ENCODE peak calls at places on chromosomes 2 and 18, in nine cellular contexts. Y is mucosa of descending colon, J is fibroblast of lung, T is lung, C is psoas muscle, U is BJ, L is HepG2, P is A673, G is pancreas. S is an unnamed sample. For H3K36me3, the result is how much of the 10 kb centered on the place peaks cover.

GRCh38 chr18:61587865-61588264 is 254.6 kb downstream of the CDH20 start:
- DNase-seq in L (no peak), Y (no peak), G (no peak), C (no peak), P (no peak), T (no peak), U (no peak), J (no peak), S (no peak)

GRCh38 chr2:224145751-224146355 is 106.8 kb upstream of the SERPINE2 start:
- DNase-seq in Y (peak), L (peak), T (no peak), J (peak), C (no peak), U (peak), G (no peak), P (peak), S (no peak)

GRCh38 chr2:233061007-233061590 is 957 bp downstream of the INPP5D start:
- DNase-seq in Y (no peak), P (no peak), J (no peak), L (no peak), G (no peak), U (no peak), T (no peak), C (no peak), S (no peak)

GRCh38 chr2:44932564-44933392 is 8.7 kb upstream of the SIX3 start:
- DNase-seq in Y (no peak), L (no peak), J (no peak), G (no peak), P (no peak), C (no peak), T (no peak), U (no peak), S (no peak)

GRCh38 chr2:220779918-220780317 is 792.2 kb downstream of the EPHA4 start:
- DNase-seq in Y (no peak), J (peak), G (no peak), L (no peak), U (peak), C (no peak), P (peak), T (no peak), S (no peak)

GRCh38 chr18:63454497-63454896 is 22.3 kb upstream of the SERPINB5 start:
- DNase-seq in Y (peak), G (no peak), C (no peak), L (no peak), U (peak), J (no peak), P (no peak), T (no peak), S (no peak)

GRCh38 chr2:28927878-28928277 is 33.4 kb downstream of the WDR43 start:
- DNase-seq in T (no peak), L (no peak), P (no peak), U (no peak), Y (no peak), J (no peak), C (no peak), G (no peak), S (no peak)

GRCh38 chr2:219632758-219633101 is 5.3 kb downstream of the SLC4A3 start:
- DNase-seq in Y (no peak), J (no peak), T (no peak), C (no peak), U (no peak), G (no peak), L (no peak), P (no peak), S (no peak)

GRCh38 chr2:173136614-173137013 is 61.0 kb downstream of the MAP3K20 start:
- DNase-seq in U (no peak), C (no peak), G (no peak), Y (no peak), P (peak), J (no peak), L (no peak), T (no peak), S (no peak)

GRCh38 chr2:67641709-67642397 is 244.7 kb downstream of the ETAA1 start:
- DNase-seq in Y (no peak), L (no peak), G (no peak), P (peak), T (no peak), C (no peak), J (peak), U (no peak), S (no peak)

GRCh38 chr2:211455225-211455841 is 898.9 kb downstream of the CPS1 start:
- DNase-seq in P (peak), G (peak), T (peak), J (peak), C (no peak), U (no peak), Y (peak), L (peak), S (no peak)

GRCh38 chr2:177164584-177165052 is 48.0 kb upstream of the HNRNPA3 start:
- DNase-seq in J (peak), P (peak), Y (peak), L (peak), G (peak), T (peak), U (peak), C (peak), S (peak)

GRCh38 chr18:70425236-70425635 is 136.4 kb downstream of the SOCS6 start:
- DNase-seq in T (no peak), L (no peak), Y (no peak), U (no peak), C (no peak), P (no peak), G (no peak), J (no peak), S (no peak)

GRCh38 chr2:134738150-134738865 is 19.5 kb upstream of the TMEM163 start:
- DNase-seq in P (no peak), G (no peak), C (no peak), T (no peak), L (no peak), J (no peak), Y (no peak), U (no peak), S (no peak)

GRCh38 chr2:151792589-151792988 is 35.6 kb downstream of the ARL5A start:
- DNase-seq in T (no peak), J (no peak), Y (no peak), U (no peak), C (no peak), G (no peak), P (no peak), L (peak), S (no peak)

GRCh38 chr18:78986018-78986481 is 6.4 kb downstream of the SALL3 start:
- DNase-seq in T (no peak), G (no peak), P (peak), L (peak), Y (peak), J (no peak), C (no peak), U (no peak), S (no peak)

GRCh38 chr2:174605687-174606086 is 8.1 kb upstream of the WIPF1 start:
- DNase-seq in L (no peak), C (no peak), G (no peak), J (peak), T (no peak), U (no peak), P (no peak), Y (no peak), S (no peak)

GRCh38 chr18:22342625-22343024 is 75.1 kb downstream of the CTAGE1 start:
- DNase-seq in L (no peak), Y (peak), T (peak), J (peak), C (no peak), G (no peak), P (peak), U (no peak), S (no peak)

GRCh38 chr18:66533693-66534092 is 70.2 kb downstream of the CDH19 start:
- DNase-seq in C (no peak), G (no peak), U (no peak), T (no peak), J (no peak), P (no peak), L (no peak), Y (no peak), S (no peak)

GRCh38 chr18:56992777-56993176 is 154.1 kb upstream of the BOD1L2 start:
- DNase-seq in P (no peak), G (no peak), U (no peak), C (no peak), L (no peak), Y (no peak), T (no peak), J (peak), S (no peak)

GRCh38 chr2:67260348-67261277 is 136.5 kb upstream of the ETAA1 start:
- DNase-seq in L (no peak), C (peak), P (no peak), U (peak), J (peak), Y (peak), T (peak), G (peak), S (peak)

GRCh38 chr2:27961997-27962396 is 71.5 kb downstream of the BABAM2 start:
- DNase-seq in U (no peak), T (no peak), C (no peak), Y (no peak), J (peak), P (no peak), L (no peak), G (no peak), S (no peak)

GRCh38 chr2:58852905-58853304 is 611.8 kb upstream of the FANCL start:
- DNase-seq in G (no peak), Y (no peak), T (no peak), C (no peak), U (no peak), P (no peak), L (no peak), J (no peak), S (no peak)

GRCh38 chr2:41963661-41964525 is 83.9 kb upstream of the PKDCC start:
- DNase-seq in C (peak), T (no peak), J (peak), P (no peak), U (no peak), G (peak), L (peak), Y (peak), S (no peak)

GRCh38 chr18:49811151-49811938 is 2.0 kb downstream of the ACAA2 start:
- DNase-seq in C (no peak), T (no peak), J (no peak), P (no peak), Y (no peak), G (no peak), U (no peak), L (no peak), S (no peak)

GRCh38 chr2:86038291-86039081 is 67.2 kb downstream of the POLR1A start:
- DNase-seq in L (no peak), Y (peak), P (no peak), G (no peak), U (no peak), J (peak), T (no peak), C (no peak), S (no peak)

GRCh38 chr2:86037795-86038192 is 67.9 kb downstream of the POLR1A start:
- DNase-seq in G (no peak), P (no peak), C (no peak), Y (no peak), T (no peak), J (no peak), U (no peak), L (no peak), S (no peak)

GRCh38 chr2:86039178-86039962 is 66.3 kb downstream of the POLR1A start:
- DNase-seq in Y (no peak), J (no peak), G (no peak), L (no peak), C (no peak), U (no peak), T (no peak), P (no peak), S (no peak)

GRCh38 chr2:86042256-86043168 is 63.2 kb downstream of the POLR1A start:
- DNase-seq in C (no peak), Y (no peak), L (no peak), P (no peak), T (no peak), J (no peak), U (no peak), G (no peak), S (no peak)

GRCh38 chr2:86039963-86040655 is 65.6 kb downstream of the POLR1A start:
- DNase-seq in U (no peak), T (no peak), L (no peak), G (no peak), J (no peak), C (no peak), Y (no peak), P (no peak), S (no peak)
- H3K36me3 ChIP-seq in U (under half), T (under half), L (half or more), G (under half), J (under half), C (under half), Y (under half), P (half or more), S (under half)

DNA sequence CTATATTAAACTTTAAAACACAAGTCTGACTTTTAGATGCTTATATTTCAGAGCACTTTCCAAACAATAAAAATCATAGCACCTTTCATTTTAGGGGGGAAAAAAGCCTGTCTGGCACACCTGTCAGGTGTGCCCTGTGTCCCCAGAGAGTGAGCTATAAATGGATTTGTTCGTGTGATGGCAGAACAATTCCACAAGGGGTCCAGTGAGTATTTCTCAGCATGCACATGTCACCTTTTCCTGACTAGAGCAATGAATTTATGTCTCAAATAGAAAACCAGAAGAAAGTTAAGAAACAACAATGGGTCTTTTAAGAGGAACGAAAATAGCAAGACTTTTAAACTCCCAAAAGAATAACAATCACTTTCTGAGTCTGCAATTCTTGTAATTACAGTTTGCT is 55.9 kb downstream of the ACVR1C start:
- DNase-seq in U (no peak), G (no peak), T (no peak), P (no peak), J (no peak), Y (no peak), C (no peak), L (peak), S (no peak)
- TF ChIP-seq CTCF in U (peak), G (peak), T (no peak), P (peak), J (no peak), Y (no peak), C (no peak), L (peak), S (no peak)

GRCh38 chr2:196275646-196276352 is 104.4 kb upstream of the STK17B start:
- DNase-seq in G (no peak), C (no peak), T (no peak), Y (no peak), P (peak), U (no peak), J (peak), L (no peak), S (no peak)

GRCh38 chr2:196277002-196277401 is 105.6 kb upstream of the STK17B start:
- DNase-seq in P (peak), Y (peak), L (no peak), U (no peak), T (no peak), C (no peak), J (peak), G (no peak), S (no peak)

GRCh38 chr2:196278491-196278911 is 107.1 kb upstream of the STK17B start:
- DNase-seq in C (peak), U (no peak), T (no peak), J (peak), L (no peak), P (no peak), G (no peak), Y (no peak), S (no peak)

GRCh38 chr2:196274387-196274809 is 103.0 kb upstream of the STK17B start:
- DNase-seq in P (peak), U (no peak), C (no peak), Y (peak), L (no peak), G (no peak), J (peak), T (no peak), S (no peak)

DNA sequence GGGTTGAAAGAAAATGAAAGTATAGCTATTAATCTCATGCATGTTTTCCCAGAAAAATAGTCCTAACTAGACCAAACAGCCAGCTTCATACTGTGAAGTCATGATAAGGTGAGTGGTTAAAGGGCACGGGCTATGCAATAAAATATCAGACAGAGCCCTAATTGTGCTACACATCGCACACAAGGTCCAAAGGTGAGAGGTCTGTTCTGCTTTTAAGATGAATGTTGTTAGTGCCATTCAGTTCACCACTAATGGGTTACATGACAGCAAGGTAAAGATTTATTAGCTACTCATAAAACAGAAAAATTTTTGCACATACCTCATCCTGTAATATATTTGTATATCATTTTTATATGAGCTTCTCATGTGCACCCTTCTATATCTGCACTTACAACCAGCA is 105.0 kb upstream of the STK17B start:
- DNase-seq in T (no peak), U (no peak), P (no peak), J (no peak), L (peak), C (no peak), Y (peak), G (no peak), S (no peak)
- H3K4me3 ChIP-seq in T (no peak), U (no peak), P (no peak), J (no peak), L (no peak), C (no peak), Y (no peak), G (no peak), S (no peak)

GRCh38 chr2:9400268-9401058 is 22.9 kb downstream of the ITGB1BP1 start:
- DNase-seq in Y (no peak), G (no peak), P (no peak), C (no peak), J (no peak), T (no peak), U (no peak), L (no peak), S (no peak)

GRCh38 chr2:9398881-9399805 is 24.2 kb downstream of the ITGB1BP1 start:
- DNase-seq in J (peak), U (no peak), G (no peak), Y (no peak), T (no peak), C (no peak), L (no peak), P (no peak), S (no peak)

GRCh38 chr2:9401059-9401547 is 22.2 kb downstream of the ITGB1BP1 start:
- DNase-seq in J (no peak), U (no peak), G (no peak), P (no peak), C (no peak), Y (no peak), L (no peak), T (no peak), S (no peak)

GRCh38 chr2:9394816-9395215 is 28.5 kb downstream of the ITGB1BP1 start:
- DNase-seq in C (no peak), J (no peak), P (no peak), Y (no peak), G (no peak), T (no peak), U (no peak), L (no peak), S (no peak)

GRCh38 chr2:9397201-9397600 is 26.1 kb downstream of the ITGB1BP1 start:
- DNase-seq in T (no peak), Y (no peak), L (no peak), G (no peak), J (no peak), P (no peak), C (no peak), U (no peak), S (no peak)
- H3K36me3 ChIP-seq in T (under half), Y (under half), L (under half), G (under half), J (under half), P (under half), C (under half), U (under half), S (half or more)

GRCh38 chr2:33380661-33381183 is 95.7 kb upstream of the RASGRP3 start:
- DNase-seq in Y (no peak), P (no peak), G (no peak), J (no peak), C (no peak), L (no peak), T (no peak), U (no peak), S (no peak)
- TF ChIP-seq CTCF in Y (no peak), P (no peak), G (no peak), J (no peak), C (no peak), L (no peak), T (no peak), U (no peak), S (no peak)

GRCh38 chr2:193502363-193503035 is 1307.8 kb upstream of the TMEFF2 start:
- DNase-seq in C (no peak), G (no peak), J (no peak), P (no peak), U (no peak), Y (no peak), L (no peak), T (no peak), S (no peak)
- H3K4me3 ChIP-seq in C (no peak), G (no peak), J (no peak), P (no peak), U (no peak), Y (no peak), L (no peak), T (no peak), S (no peak)

GRCh38 chr2:40202798-40203400 is 249.0 kb downstream of the SLC8A1 start:
- DNase-seq in C (no peak), G (no peak), U (peak), P (no peak), T (no peak), Y (no peak), L (no peak), J (peak), S (no peak)

GRCh38 chr2:40200516-40200915 is 251.4 kb downstream of the SLC8A1 start:
- DNase-seq in T (no peak), U (peak), L (no peak), P (no peak), J (no peak), Y (no peak), C (no peak), G (no peak), S (no peak)

GRCh38 chr2:40201425-40201824 is 250.5 kb downstream of the SLC8A1 start:
- DNase-seq in J (no peak), Y (no peak), T (no peak), P (no peak), G (no peak), L (no peak), U (no peak), C (no peak), S (no peak)

GRCh38 chr2:40197121-40197520 is 254.8 kb downstream of the SLC8A1 start:
- DNase-seq in T (no peak), L (no peak), U (no peak), C (no peak), G (no peak), Y (no peak), P (no peak), J (no peak), S (no peak)

DNA sequence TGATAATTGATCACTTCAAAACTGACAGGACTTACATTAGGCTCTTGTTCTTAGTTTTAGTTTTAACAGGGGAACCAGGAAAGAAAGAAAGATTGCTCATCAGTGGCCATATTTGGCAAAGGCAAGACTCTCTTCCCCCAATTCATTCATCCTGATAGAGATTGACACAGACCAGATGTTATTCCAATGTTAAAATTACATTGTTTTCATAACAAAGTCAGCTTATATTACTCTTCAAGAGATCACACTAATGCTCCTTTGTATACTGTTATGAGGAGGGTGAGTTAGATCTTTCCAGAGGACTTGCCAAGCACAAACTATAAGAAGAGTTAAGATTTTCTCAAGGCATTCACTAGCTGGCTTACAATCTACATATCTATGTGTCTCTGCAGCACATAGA is 252.1 kb downstream of the SLC8A1 start:
- DNase-seq in G (no peak), T (no peak), U (peak), C (no peak), Y (no peak), J (peak), P (no peak), L (no peak), S (no peak)
- H3K36me3 ChIP-seq in G (under half), T (under half), U (under half), C (under half), Y (under half), J (under half), P (under half), L (under half), S (under half)

GRCh38 chr18:9722691-9723090 is 14.6 kb downstream of the RAB31 start:
- DNase-seq in L (peak), P (no peak), Y (peak), G (peak), U (no peak), J (no peak), C (no peak), T (no peak), S (no peak)
- TF ChIP-seq CTCF in L (peak), P (no peak), Y (no peak), G (peak), U (no peak), J (no peak), C (no peak), T (peak), S (no peak)

DNA sequence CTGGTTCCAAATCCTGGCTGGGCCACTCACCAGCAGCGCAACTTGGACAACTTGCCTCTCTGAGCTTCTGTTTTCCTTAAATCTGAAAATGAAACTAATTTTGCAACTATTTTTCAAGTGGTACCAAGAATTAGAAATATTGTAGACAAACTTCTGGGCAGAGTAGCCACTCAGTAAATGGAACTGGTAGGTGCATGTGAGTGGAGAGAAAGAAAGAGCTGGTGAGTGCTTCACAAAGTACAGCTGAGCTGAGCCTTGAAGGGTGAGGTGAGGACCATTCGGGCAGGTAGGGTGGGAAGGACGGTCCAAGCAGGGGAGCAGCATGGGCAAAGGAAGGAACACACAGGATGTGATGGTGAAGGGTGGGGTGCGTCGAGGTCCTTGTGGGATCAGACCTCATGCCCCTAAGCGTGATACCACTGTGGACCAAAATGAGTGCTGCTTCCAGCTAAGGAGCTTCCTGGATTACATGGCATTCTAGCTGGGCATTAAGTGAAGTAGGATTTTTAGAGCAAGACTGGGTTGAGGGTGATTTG is 14.4 kb upstream of the TET3 start:
- DNase-seq in L (no peak), T (no peak), U (no peak), G (no peak), C (no peak), Y (no peak), J (no peak), P (no peak), S (no peak)
- H3K4me3 ChIP-seq in L (no peak), T (no peak), U (no peak), G (no peak), C (no peak), Y (no peak), J (no peak), P (no peak), S (peak)